ENCODE peak calls at places on chromosomes 13 and 19, in four cellular contexts. One of them, this sample, is unnamed.

GRCh38 chr13:103101500-103101899 is 35.3 kb upstream of the SLC10A2 start:
- DNase-seq in GM12891: no peak
- DNase-seq in K562: no peak
- DNase-seq in GM12878: no peak
- DNase-seq in this sample: no peak

GRCh38 chr19:16418597-16418962 is 53.2 kb downstream of the EPS15L1 start:
- DNase-seq in K562: no peak
- DNase-seq in GM12891: no peak
- DNase-seq in GM12878: no peak
- DNase-seq in this sample: no peak

GRCh38 chr13:73440296-73440895 is 381.6 kb downstream of the KLF5 start:
- DNase-seq in GM12891: no peak
- DNase-seq in GM12878: no peak
- DNase-seq in K562: no peak
- DNase-seq in this sample: no peak

GRCh38 chr13:39516140-39516539 is 86.9 kb downstream of the LHFPL6 start:
- DNase-seq in GM12878: no peak
- DNase-seq in GM12891: no peak
- DNase-seq in K562: no peak
- DNase-seq in this sample: no peak

GRCh38 chr13:32989331-32989730 is 26.9 kb upstream of the KL start:
- DNase-seq in GM12878: no peak
- DNase-seq in GM12891: no peak
- DNase-seq in K562: no peak
- DNase-seq in this sample: no peak

GRCh38 chr13:20546559-20546958 is 20.4 kb upstream of the IFT88 start:
- DNase-seq in GM12891: no peak
- DNase-seq in GM12878: no peak
- DNase-seq in K562: no peak
- DNase-seq in this sample: no peak

GRCh38 chr13:49253997-49254396 is 6.3 kb downstream of the CDADC1 start:
- DNase-seq in GM12878: no peak
- DNase-seq in GM12891: no peak
- DNase-seq in K562: no peak
- DNase-seq in this sample: no peak

GRCh38 chr19:7149956-7150705 is 80.6 kb downstream of the ZNF557 start:
- DNase-seq in GM12891: no peak
- DNase-seq in K562: no peak
- DNase-seq in GM12878: no peak
- DNase-seq in this sample: no peak

GRCh38 chr19:18865106-18865972 is 30.6 kb downstream of the CERS1 start:
- DNase-seq in GM12878: no peak
- DNase-seq in K562: no peak
- DNase-seq in GM12891: no peak
- DNase-seq in this sample: no peak

GRCh38 chr13:113196970-113197737 is 11.3 kb downstream of the PCID2 start:
- DNase-seq in GM12891: no peak
- DNase-seq in GM12878: no peak
- DNase-seq in K562: no peak
- DNase-seq in this sample: no peak

GRCh38 chr13:73870036-73870741 is 264.0 kb downstream of the KLF12 start:
- DNase-seq in K562: no peak
- DNase-seq in GM12891: no peak
- DNase-seq in GM12878: no peak
- DNase-seq in this sample: no peak

GRCh38 chr13:111384441-111385181 is 64.2 kb downstream of the TEX29 start:
- DNase-seq in GM12878: no peak
- DNase-seq in K562: no peak
- DNase-seq in GM12891: no peak
- DNase-seq in this sample: no peak

GRCh38 chr19:7540761-7541480 is 5.4 kb downstream of the PNPLA6 start:
- DNase-seq in GM12891: no peak
- DNase-seq in GM12878: no peak
- DNase-seq in K562: peak; percentile 73
- DNase-seq in this sample: no peak

GRCh38 chr19:342801-343421 is 1.7 kb downstream of the MIER2 start:
- DNase-seq in GM12878: peak; percentile 15
- DNase-seq in GM12891: no peak
- DNase-seq in K562: peak; percentile 69
- DNase-seq in this sample: peak; percentile 21

DNA sequence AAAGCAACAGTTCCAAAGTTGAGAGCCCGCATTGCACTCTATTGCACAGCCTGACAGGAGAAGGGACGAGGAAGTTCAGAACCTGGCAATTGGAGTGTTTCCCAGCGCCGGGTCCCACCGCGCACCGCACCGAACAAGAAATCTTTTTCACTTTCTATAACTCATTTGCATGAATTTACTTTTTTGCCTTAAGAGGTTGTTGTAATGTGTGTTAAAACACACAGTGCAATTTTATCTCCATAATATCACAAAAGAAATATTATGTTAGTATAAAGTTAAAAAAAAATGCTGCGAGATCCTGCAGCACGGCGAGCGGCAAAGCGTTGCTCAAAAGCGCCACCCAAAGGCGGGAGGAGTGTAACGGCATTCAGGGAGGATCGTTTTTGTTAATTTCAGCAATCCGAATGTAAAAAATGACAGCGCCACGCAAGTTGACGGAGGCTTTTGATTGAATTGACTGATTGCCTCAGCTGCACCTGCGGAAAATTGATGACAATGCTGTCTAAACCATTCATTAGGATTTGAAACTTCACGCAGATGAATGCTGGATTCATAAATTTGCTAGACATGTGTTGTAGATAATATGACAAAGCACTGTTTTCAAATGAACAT is 303.6 kb upstream of the ZNF507 start:
- DNase-seq in K562: peak; percentile 46
- DNase-seq in GM12891: no peak
- DNase-seq in GM12878: no peak
- DNase-seq in this sample: peak; percentile 1
- TF ChIP-seq POLR2AphosphoS5 in K562: no peak
- TF ChIP-seq POLR2AphosphoS5 in GM12891: no peak
- TF ChIP-seq POLR2AphosphoS5 in GM12878: no peak
- TF ChIP-seq POLR2AphosphoS5 in this sample: no peak

GRCh38 chr13:34941436-34941834 is 635 bp upstream of the NBEA start:
- DNase-seq in GM12878: no peak
- DNase-seq in K562: no peak
- DNase-seq in GM12891: no peak
- DNase-seq in this sample: no peak

GRCh38 chr13:34939771-34940170 is 2.3 kb upstream of the NBEA start:
- DNase-seq in GM12891: no peak
- DNase-seq in K562: no peak
- DNase-seq in GM12878: no peak
- DNase-seq in this sample: no peak

GRCh38 chr13:34941835-34942731 is at the start of gene NBEA:
- DNase-seq in K562: peak; percentile 34
- DNase-seq in GM12878: peak; percentile 16
- DNase-seq in GM12891: peak; percentile 51
- DNase-seq in this sample: peak; percentile 24

GRCh38 chr13:34943675-34944634 is 1.9 kb downstream of the NBEA start:
- DNase-seq in GM12878: no peak
- DNase-seq in K562: no peak
- DNase-seq in GM12891: no peak
- DNase-seq in this sample: no peak

GRCh38 chr13:34942732-34943674 is 933 bp downstream of the NBEA start:
- DNase-seq in K562: no peak
- DNase-seq in GM12891: no peak
- DNase-seq in GM12878: no peak
- DNase-seq in this sample: no peak
- TF ChIP-seq SPI1 in K562: no peak
- TF ChIP-seq SPI1 in GM12891: no peak
- TF ChIP-seq SPI1 in GM12878: no peak
- TF ChIP-seq SPI1 in this sample: no peak

GRCh38 chr13:77168232-77168631 is 141.3 kb upstream of the FBXL3 start:
- DNase-seq in K562: no peak
- DNase-seq in GM12878: no peak
- DNase-seq in GM12891: no peak
- DNase-seq in this sample: no peak

GRCh38 chr13:77171451-77171850 is 144.5 kb upstream of the FBXL3 start:
- DNase-seq in GM12891: no peak
- DNase-seq in GM12878: no peak
- DNase-seq in K562: no peak
- DNase-seq in this sample: no peak

GRCh38 chr13:77177646-77178045 is 149.2 kb downstream of the MYCBP2 start:
- DNase-seq in K562: no peak
- DNase-seq in GM12891: no peak
- DNase-seq in GM12878: no peak
- DNase-seq in this sample: no peak

GRCh38 chr13:77176350-77176749 is 149.4 kb upstream of the FBXL3 start:
- DNase-seq in GM12878: no peak
- DNase-seq in GM12891: no peak
- DNase-seq in K562: peak; percentile 3
- DNase-seq in this sample: no peak

GRCh38 chr13:77172650-77173049 is 145.7 kb upstream of the FBXL3 start:
- DNase-seq in K562: no peak
- DNase-seq in GM12878: no peak
- DNase-seq in GM12891: no peak
- DNase-seq in this sample: no peak
- TF ChIP-seq POLR2AphosphoS5 in K562: no peak
- TF ChIP-seq POLR2AphosphoS5 in GM12878: no peak
- TF ChIP-seq POLR2AphosphoS5 in GM12891: no peak
- TF ChIP-seq POLR2AphosphoS5 in this sample: no peak

GRCh38 chr19:10118960-10119359 is 739 bp downstream of the EIF3G start:
- DNase-seq in GM12878: no peak
- DNase-seq in GM12891: no peak
- DNase-seq in K562: peak; percentile 47
- DNase-seq in this sample: no peak
- TF ChIP-seq SPI1 in GM12878: no peak
- TF ChIP-seq SPI1 in GM12891: no peak
- TF ChIP-seq SPI1 in K562: no peak
- TF ChIP-seq SPI1 in this sample: no peak

GRCh38 chr13:109254271-109254670 is 532.1 kb downstream of the IRS2 start:
- DNase-seq in K562: no peak
- DNase-seq in GM12891: no peak
- DNase-seq in GM12878: no peak
- DNase-seq in this sample: no peak

GRCh38 chr13:109255457-109255856 is 530.9 kb downstream of the IRS2 start:
- DNase-seq in GM12878: no peak
- DNase-seq in K562: no peak
- DNase-seq in GM12891: no peak
- DNase-seq in this sample: no peak

GRCh38 chr13:109253316-109253715 is 533.1 kb downstream of the IRS2 start:
- DNase-seq in K562: no peak
- DNase-seq in GM12878: no peak
- DNase-seq in GM12891: no peak
- DNase-seq in this sample: no peak

GRCh38 chr13:109251958-109252357 is 534.4 kb downstream of the IRS2 start:
- DNase-seq in K562: no peak
- DNase-seq in GM12891: no peak
- DNase-seq in GM12878: no peak
- DNase-seq in this sample: no peak

GRCh38 chr13:109256866-109257760 is 529.3 kb downstream of the IRS2 start:
- DNase-seq in GM12891: no peak
- DNase-seq in K562: no peak
- DNase-seq in GM12878: no peak
- DNase-seq in this sample: no peak
- TF ChIP-seq POLR2AphosphoS5 in GM12891: no peak
- TF ChIP-seq POLR2AphosphoS5 in K562: no peak
- TF ChIP-seq POLR2AphosphoS5 in GM12878: no peak
- TF ChIP-seq POLR2AphosphoS5 in this sample: no peak